ENCODE peak calls at places on chromosomes 12 and 14, in ten cellular contexts. J is fibroblast of lung, W is heart right ventricle, P is psoas muscle, T is body of pancreas, F is H1, S is breast epithelium, C is A549, H is thoracic aorta, D is gastrocnemius medialis. R is an unnamed sample.

GRCh38 chr12:99767809-99768208 is 120.3 kb downstream of the GARIN6 start:
- DNase-seq in J (peak; percentile 24), W (no peak), P (no peak), T (no peak), F (no peak), S (no peak), C (no peak), H (no peak), D (no peak), R (no peak)

GRCh38 chr12:9134981-9135628 is 19.4 kb upstream of the A2M start:
- DNase-seq in J (no peak), W (peak; percentile 9), P (no peak), T (no peak), F (no peak), S (no peak), C (peak; percentile 4), H (no peak), D (no peak), R (peak; percentile 47)

GRCh38 chr12:109759595-109759994 is 46.0 kb downstream of the FAM222A start:
- DNase-seq in J (no peak), W (peak; percentile 37), P (peak; percentile 45), T (no peak), F (no peak), S (peak; percentile 17), C (no peak), H (no peak), D (no peak), R (peak; percentile 25)

GRCh38 chr14:102474934-102475333 is 34.6 kb downstream of the ANKRD9 start:
- DNase-seq in J (peak; percentile 33), W (peak; percentile 84), P (peak; percentile 95), T (peak; percentile 52), F (no peak), S (no peak), C (no peak), H (no peak), D (peak; percentile 96), R (peak; percentile 76)

GRCh38 chr14:50822501-50823042 is 8.4 kb downstream of the NIN start:
- DNase-seq in J (no peak), W (no peak), P (peak; percentile 65), T (no peak), F (no peak), S (no peak), C (no peak), H (no peak), D (peak; percentile 20), R (no peak)

GRCh38 chr12:130226771-130227170 is 64.5 kb downstream of the FZD10 start:
- DNase-seq in J (no peak), W (no peak), P (no peak), T (no peak), F (no peak), S (no peak), C (no peak), H (no peak), D (no peak), R (no peak)

GRCh38 chr14:101561897-101562490 is 699 bp downstream of the DIO3 start:
- DNase-seq in J (no peak), W (no peak), P (peak; percentile 51), T (no peak), F (no peak), S (no peak), C (no peak), H (no peak), D (no peak), R (no peak)

GRCh38 chr14:64296561-64296960 is 2.4 kb upstream of the ESR2 start:
- DNase-seq in J (peak; percentile 9), W (no peak), P (no peak), T (peak; percentile 10), F (no peak), S (no peak), C (no peak), H (no peak), D (no peak), R (no peak)

GRCh38 chr12:82877963-82878362 is 191.3 kb downstream of the TMTC2 start:
- DNase-seq in J (no peak), W (no peak), P (no peak), T (no peak), F (no peak), S (no peak), C (no peak), H (no peak), D (no peak), R (no peak)

GRCh38 chr14:52380294-52380693 is 66.2 kb downstream of the PTGER2 start:
- DNase-seq in J (peak; percentile 71), W (no peak), P (no peak), T (no peak), F (no peak), S (no peak), C (peak; percentile 23), H (no peak), D (no peak), R (no peak)

GRCh38 chr12:14153803-14154202 is 172.4 kb upstream of the GRIN2B start:
- DNase-seq in J (no peak), W (no peak), P (no peak), T (no peak), F (no peak), S (no peak), C (no peak), H (no peak), D (no peak), R (no peak)

GRCh38 chr14:105602243-105602750 is 75.9 kb downstream of the TMEM121 start:
- DNase-seq in J (no peak), W (no peak), P (no peak), T (no peak), F (no peak), S (peak; percentile 36), C (no peak), H (no peak), D (no peak), R (no peak)
- H3K4me1 ChIP-seq in J (no peaks in the 10 kb centered on the region), W (no peaks in the 10 kb centered on the region), P (no peaks in the 10 kb centered on the region), T (no peaks in the 10 kb centered on the region), F (no peaks in the 10 kb centered on the region), S (no peaks in the 10 kb centered on the region), C (no peaks in the 10 kb centered on the region), H (no peaks in the 10 kb centered on the region), D (no peaks in the 10 kb centered on the region), R (no peaks in the 10 kb centered on the region)

DNA sequence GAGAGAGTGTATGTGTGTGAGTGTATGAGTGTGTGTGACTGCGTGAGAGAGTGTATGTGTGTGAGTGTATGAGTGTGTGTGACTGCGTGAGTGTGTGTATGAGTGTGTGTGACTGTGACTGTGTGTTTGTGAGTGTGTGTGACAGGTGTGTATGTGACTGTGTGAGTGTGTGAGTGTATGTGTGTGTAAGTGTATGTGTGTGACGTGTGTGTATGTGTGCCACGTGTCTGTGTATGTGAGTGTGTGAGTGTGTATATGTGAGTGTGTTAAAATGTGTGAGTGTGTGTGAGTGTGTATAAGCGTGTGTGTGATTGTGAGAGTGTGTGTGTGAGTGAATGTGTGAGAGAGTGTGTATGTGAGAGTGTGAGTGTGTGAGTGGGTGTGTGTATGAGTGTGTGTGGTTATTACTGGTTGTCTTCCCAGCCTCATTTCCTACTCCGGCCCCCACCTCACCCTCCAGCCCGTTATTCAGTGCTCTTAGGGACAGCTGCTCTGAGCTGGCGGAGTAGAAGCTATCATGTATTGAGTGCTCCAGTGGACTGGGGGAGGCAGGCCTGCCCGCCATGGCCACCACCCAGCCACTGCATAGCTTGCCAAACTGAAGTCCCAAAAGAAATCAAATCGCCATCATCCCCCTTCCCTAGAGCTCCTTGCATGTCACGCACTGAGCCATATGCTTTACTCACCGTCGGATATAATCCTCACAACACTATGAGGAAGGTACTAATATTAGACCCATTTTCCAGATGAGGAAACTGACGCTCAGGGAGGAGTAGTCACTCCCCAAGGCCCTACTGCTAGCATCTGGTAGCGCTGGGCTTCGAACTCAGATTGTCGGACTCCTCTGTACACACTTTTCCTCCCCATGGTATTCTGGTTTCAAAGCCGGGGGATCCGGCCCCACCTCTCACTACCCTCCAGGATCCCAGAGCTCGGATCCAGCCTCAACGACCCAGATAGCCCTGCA is 10.3 kb upstream of the MYL2 start:
- DNase-seq in J (no peak), W (no peak), P (no peak), T (no peak), F (no peak), S (no peak), C (no peak), H (no peak), D (no peak), R (no peak)
- H3K27ac ChIP-seq in J (no peak overlapping the region), W (peak overlapping the region; percentile 59), P (peak overlapping the region; percentile 75), T (no peak overlapping the region), F (no peak overlapping the region), S (no peak overlapping the region), C (no peak overlapping the region), H (no peak overlapping the region), D (peak overlapping the region; percentile 85), R (no peak overlapping the region)

DNA sequence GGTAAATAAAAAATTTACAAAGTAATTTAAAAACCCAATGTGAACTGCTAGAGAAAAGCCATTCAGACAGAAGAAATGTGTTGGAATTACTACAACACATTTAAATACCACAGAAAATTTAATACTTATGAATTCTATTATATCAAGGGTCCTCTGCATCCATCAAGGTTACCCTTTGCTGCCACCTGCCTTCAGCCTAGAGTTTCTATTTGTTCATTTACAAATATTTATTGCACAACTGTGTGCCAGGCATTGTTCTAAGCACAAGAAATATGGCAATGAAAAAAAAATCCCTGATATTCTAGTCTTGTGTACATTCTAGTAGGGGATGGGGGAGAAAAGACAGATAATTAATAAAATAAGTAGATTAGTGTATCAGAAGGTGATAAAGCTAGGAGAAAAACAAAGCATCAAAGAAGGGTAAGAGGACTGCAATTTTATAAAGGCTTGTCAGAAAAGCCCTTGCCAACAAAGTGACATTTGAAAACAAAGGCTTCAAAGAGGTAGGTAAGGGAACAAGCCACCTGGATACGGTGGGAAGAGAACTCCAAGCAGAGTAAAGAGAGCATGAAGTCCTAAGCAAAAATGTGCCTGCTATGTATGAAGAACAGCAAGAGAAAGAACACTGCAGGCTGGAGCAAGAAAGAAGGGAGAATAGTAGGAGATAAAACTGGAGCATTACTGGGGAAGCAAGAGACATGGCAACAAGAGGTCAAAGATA is 59.1 kb upstream of the SLC6A13 start:
- DNase-seq in J (no peak), W (no peak), P (no peak), T (peak; percentile 69), F (no peak), S (no peak), C (no peak), H (no peak), D (no peak), R (no peak)
- TF ChIP-seq CTCF in J (peak; percentile 18), W (no peak), P (no peak), T (peak; percentile 45), F (no peak), S (no peak), C (peak; percentile 12), H (no peak), D (peak; percentile 21), R (no peak)

GRCh38 chr14:22579218-22579617 is 9.8 kb downstream of the DAD1 start:
- DNase-seq in J (no peak), W (no peak), P (no peak), T (no peak), F (no peak), S (no peak), C (no peak), H (no peak), D (no peak), R (no peak)
- H3K4me1 ChIP-seq in J (no peaks in the 10 kb centered on the region), W (peaks cover 29% of the 10 kb centered on the region), P (peaks cover 12% of the 10 kb centered on the region), T (peaks cover 27% of the 10 kb centered on the region), F (no peaks in the 10 kb centered on the region), S (no peaks in the 10 kb centered on the region), C (peaks cover 11% of the 10 kb centered on the region), H (peaks cover under 1% of the 10 kb centered on the region), D (peaks cover 8% of the 10 kb centered on the region), R (peaks cover 15% of the 10 kb centered on the region)

R was measured in lower lobe of right lung.